ENCODE peak calls at places on chromosomes 6 and 20, in five cellular contexts. G is RPMI7951, S is DMS153, P is T-helper 22 cell, K is non-pigmented ciliary epithelial cell. E is an unnamed sample.

GRCh38 chr6:27608916-27609883 is 136.3 kb upstream of the ZNF184 start:
- DNase-seq in S (no peak), G (peak), K (no peak), P (no peak), E (no peak)

GRCh38 chr6:20705741-20706140 is 171.5 kb downstream of the CDKAL1 start:
- DNase-seq in K (no peak), G (no peak), P (no peak), S (peak), E (no peak)

GRCh38 chr20:32539063-32539816 is 45.9 kb downstream of the NOL4L start:
- DNase-seq in K (no peak), P (no peak), S (peak), G (no peak), E (peak)

GRCh38 chr20:25077610-25078169 is 4.3 kb downstream of the VSX1 start:
- DNase-seq in P (no peak), S (no peak), K (no peak), G (peak), E (peak)

GRCh38 chr20:37913563-37914366 is 10.8 kb downstream of the VSTM2L start:
- DNase-seq in P (no peak), S (no peak), G (no peak), K (no peak), E (no peak)

GRCh38 chr20:5627463-5628050 is 122.6 kb upstream of the SHLD1 start:
- DNase-seq in S (no peak), K (no peak), G (peak), P (no peak), E (no peak)

GRCh38 chr6:100116409-100117194 is 122.6 kb upstream of the MCHR2 start:
- DNase-seq in P (no peak), K (peak), G (peak), S (peak), E (no peak)

GRCh38 chr6:46243754-46244153 is 73.0 kb upstream of the ENPP5 start:
- DNase-seq in P (no peak), S (no peak), G (no peak), K (no peak), E (peak)

GRCh38 chr20:5119143-5119434 is 669 bp downstream of the PCNA start:
- DNase-seq in G (no peak), K (no peak), S (no peak), P (no peak), E (no peak)

GRCh38 chr6:15352884-15353283 is 107.0 kb downstream of the JARID2 start:
- DNase-seq in K (no peak), S (peak), G (peak), P (no peak), E (no peak)

GRCh38 chr20:57762531-57763234 is 52.9 kb upstream of the PMEPA1 start:
- DNase-seq in K (no peak), S (no peak), P (no peak), G (no peak), E (no peak)

GRCh38 chr6:72963946-72964345 is 261.4 kb downstream of the KHDC1L start:
- DNase-seq in K (no peak), G (no peak), P (no peak), S (no peak), E (no peak)

GRCh38 chr6:13420269-13420668 is 67.1 kb downstream of the GFOD1 start:
- DNase-seq in P (no peak), S (no peak), K (no peak), G (no peak), E (no peak)

GRCh38 chr6:161101517-161101916 is 109.9 kb downstream of the MAP3K4 start:
- DNase-seq in K (no peak), G (peak), P (no peak), S (no peak), E (no peak)

GRCh38 chr6:144378437-144378836 is 93.3 kb downstream of the UTRN start:
- DNase-seq in S (no peak), P (no peak), G (peak), K (no peak), E (no peak)

GRCh38 chr6:67966830-67967229 is 668.3 kb upstream of the ADGRB3 start:
- DNase-seq in S (no peak), K (no peak), P (no peak), G (no peak), E (no peak)

GRCh38 chr6:89310929-89311328 is 4.2 kb downstream of the GABRR2 start:
- DNase-seq in S (no peak), K (no peak), G (peak), P (no peak), E (no peak)

GRCh38 chr6:82237013-82237412 is 10.5 kb downstream of the IBTK start:
- DNase-seq in P (no peak), G (no peak), S (no peak), K (no peak), E (no peak)

GRCh38 chr6:28383235-28384142 is 16.1 kb downstream of the ZSCAN12 start:
- DNase-seq in S (peak), K (peak), G (no peak), P (no peak), E (peak)

GRCh38 chr6:81995548-81996289 is 243.2 kb upstream of the TENT5A start:
- DNase-seq in P (no peak), G (peak), K (no peak), S (peak), E (no peak)

GRCh38 chr6:64062960-64063683 is 427.5 kb downstream of the PHF3 start:
- DNase-seq in G (no peak), S (no peak), K (no peak), P (no peak), E (no peak)

GRCh38 chr20:21944227-21944626 is 238.8 kb downstream of the PAX1 start:
- DNase-seq in K (no peak), P (no peak), S (no peak), G (no peak), E (no peak)

GRCh38 chr6:33633462-33634158 is 12.5 kb downstream of the ITPR3 start:
- DNase-seq in S (no peak), K (no peak), P (peak), G (peak), E (peak)

GRCh38 chr6:66926060-66926459 is 1219.0 kb upstream of the EYS start:
- DNase-seq in K (no peak), S (no peak), G (no peak), P (no peak), E (no peak)

GRCh38 chr6:105095139-105095538 is 84.7 kb downstream of the POPDC3 start:
- DNase-seq in G (no peak), S (no peak), P (no peak), K (no peak), E (no peak)

GRCh38 chr20:54208492-54209044 is 681 bp downstream of the PFDN4 start:
- DNase-seq in S (no peak), G (peak), K (peak), P (no peak), E (no peak)

GRCh38 chr6:166780284-166780683 is 153.2 kb upstream of the RPS6KA2 start:
- DNase-seq in S (no peak), G (no peak), P (no peak), K (no peak), E (no peak)

GRCh38 chr6:11525468-11526155 is 11.9 kb upstream of the TMEM170B start:
- DNase-seq in K (no peak), S (no peak), G (no peak), P (no peak), E (peak)

GRCh38 chr6:48613221-48613949 is 502.4 kb upstream of the PTCHD4 start:
- DNase-seq in S (no peak), G (no peak), P (no peak), K (no peak), E (no peak)

GRCh38 chr6:797479-798077 is 104.6 kb upstream of the EXOC2 start:
- DNase-seq in G (peak), P (no peak), S (no peak), K (peak), E (no peak)

GRCh38 chr6:28589234-28589951 is 63.7 kb downstream of the GPX5 start:
- DNase-seq in S (peak), G (peak), P (no peak), K (peak), E (peak)

GRCh38 chr6:2496291-2496690 is 250.9 kb upstream of the GMDS start:
- DNase-seq in P (no peak), G (no peak), S (no peak), K (no peak), E (no peak)

GRCh38 chr6:53916804-53917463 is 122.1 kb downstream of the LRRC1 start:
- DNase-seq in S (no peak), P (no peak), G (peak), K (no peak), E (no peak)

GRCh38 chr6:131914234-131914633 is 36.9 kb downstream of the CCN2 start:
- DNase-seq in S (no peak), P (no peak), G (peak), K (no peak), E (no peak)

GRCh38 chr6:8749449-8749848 is 314.1 kb upstream of the SLC35B3 start:
- DNase-seq in P (no peak), G (no peak), K (no peak), S (no peak), E (no peak)

GRCh38 chr6:37934276-37934675 is 114.7 kb downstream of the ZFAND3 start:
- DNase-seq in S (no peak), K (no peak), P (no peak), G (no peak), E (no peak)